ENCODE peak calls at places on chromosome 12, in nine cellular contexts. S is effector CD4-positive, alpha-beta T cell; B is PC-3; P is GM12865; E is cardiac fibroblast; Q is ecto neural progenitor cell; X is thoracic aorta; U is HTR-8/SVneo; Y is activated CD4-positive, alpha-beta T cell treated with anti-CD3 and anti-CD28 coated beads, Interleukin-2, amount 50 U/mL, for 1 hour. H is an unnamed sample.

GRCh38 chr12:93612719-93613228 is 40.3 kb downstream of the SOCS2 start:
- DNase-seq in S (no peak), B (no peak), P (no peak), E (no peak), Q (no peak), X (no peak), U (no peak), Y (no peak), H (no peak)

GRCh38 chr12:75724913-75725312 is 213.5 kb upstream of the KRR1 start:
- DNase-seq in S (no peak), B (peak), P (no peak), E (peak), Q (no peak), X (no peak), U (peak), Y (no peak), H (peak)

GRCh38 chr12:118979763-118980406 is 1.5 kb upstream of the SRRM4 start:
- DNase-seq in S (no peak), B (peak), P (peak), E (peak), Q (peak), X (no peak), U (peak), Y (no peak), H (no peak)

GRCh38 chr12:132772551-132772950 is 10.9 kb upstream of the ANKLE2 start:
- DNase-seq in S (no peak), B (no peak), P (peak), E (no peak), Q (no peak), X (no peak), U (no peak), Y (no peak), H (no peak)

GRCh38 chr12:30796508-30796780 is 41.7 kb upstream of the CAPRIN2 start:
- DNase-seq in S (no peak), B (peak), P (no peak), E (peak), Q (no peak), X (no peak), U (peak), Y (no peak), H (peak)

GRCh38 chr12:94458882-94459772 is 540 bp downstream of the CEP83 start:
- DNase-seq in S (no peak), B (peak), P (no peak), E (peak), Q (no peak), X (no peak), U (peak), Y (no peak), H (peak)

GRCh38 chr12:82958966-82959365 is 272.3 kb downstream of the TMTC2 start:
- DNase-seq in S (no peak), B (peak), P (no peak), E (no peak), Q (no peak), X (no peak), U (no peak), Y (no peak), H (no peak)

GRCh38 chr12:119710374-119710773 is 42.4 kb downstream of the PRKAB1 start:
- DNase-seq in S (no peak), B (peak), P (no peak), E (no peak), Q (no peak), X (no peak), U (no peak), Y (no peak), H (no peak)

GRCh38 chr12:68808388-68809189 is 612 bp downstream of the MDM2 start:
- DNase-seq in S (peak), B (peak), P (peak), E (peak), Q (peak), X (peak), U (peak), Y (peak), H (peak)

GRCh38 chr12:12081836-12082497 is 11.2 kb downstream of the BCL2L14 start:
- DNase-seq in S (no peak), B (peak), P (peak), E (peak), Q (peak), X (no peak), U (peak), Y (no peak), H (peak)

GRCh38 chr12:21825924-21826548 is 51.5 kb upstream of the KCNJ8 start:
- DNase-seq in S (no peak), B (no peak), P (no peak), E (no peak), Q (no peak), X (no peak), U (no peak), Y (no peak), H (no peak)

GRCh38 chr12:131132118-131132892 is 178.6 kb downstream of the ADGRD1 start:
- DNase-seq in S (peak), B (peak), P (peak), E (peak), Q (peak), X (no peak), U (peak), Y (peak), H (peak)

GRCh38 chr12:39431002-39431796 is 11.7 kb downstream of the KIF21A start:
- DNase-seq in S (no peak), B (no peak), P (no peak), E (no peak), Q (no peak), X (no peak), U (no peak), Y (no peak), H (no peak)

GRCh38 chr12:27965411-27965810 is 7.1 kb downstream of the PTHLH start:
- DNase-seq in S (no peak), B (peak), P (no peak), E (no peak), Q (no peak), X (no peak), U (no peak), Y (no peak), H (no peak)

GRCh38 chr12:114164354-114164753 is 198.2 kb upstream of the RBM19 start:
- DNase-seq in S (no peak), B (no peak), P (no peak), E (no peak), Q (no peak), X (no peak), U (no peak), Y (no peak), H (no peak)

GRCh38 chr12:52222692-52223091 is 10.4 kb upstream of the KRT7 start:
- DNase-seq in S (no peak), B (no peak), P (no peak), E (no peak), Q (no peak), X (no peak), U (no peak), Y (no peak), H (no peak)

GRCh38 chr12:74646831-74647230 is 109.2 kb downstream of the ATXN7L3B start:
- DNase-seq in S (no peak), B (peak), P (peak), E (peak), Q (no peak), X (no peak), U (no peak), Y (no peak), H (no peak)

GRCh38 chr12:54390176-54390667 is 5.7 kb upstream of the ZNF385A start:
- DNase-seq in S (no peak), B (no peak), P (no peak), E (no peak), Q (peak), X (no peak), U (no peak), Y (no peak), H (no peak)

GRCh38 chr12:54750-55535 is 11.6 kb upstream of the IQSEC3 start:
- DNase-seq in S (no peak), B (no peak), P (no peak), E (no peak), Q (peak), X (no peak), U (no peak), Y (no peak), H (no peak)

GRCh38 chr12:125944446-125944845 is 879.2 kb downstream of the AACS start:
- DNase-seq in S (no peak), B (peak), P (no peak), E (no peak), Q (no peak), X (no peak), U (no peak), Y (no peak), H (no peak)

GRCh38 chr12:12985817-12986408 is 14.2 kb downstream of the HEBP1 start:
- DNase-seq in S (no peak), B (peak), P (peak), E (peak), Q (peak), X (no peak), U (no peak), Y (no peak), H (peak)

GRCh38 chr12:50166776-50167025 is 468 bp downstream of the CERS5 start:
- DNase-seq in S (no peak), B (no peak), P (peak), E (no peak), Q (no peak), X (no peak), U (no peak), Y (no peak), H (no peak)

GRCh38 chr12:76470028-76470939 is 89.3 kb downstream of the OSBPL8 start:
- DNase-seq in S (no peak), B (peak), P (peak), E (peak), Q (no peak), X (peak), U (peak), Y (no peak), H (peak)

GRCh38 chr12:119841433-119842210 is 35.5 kb downstream of the CIT start:
- DNase-seq in S (no peak), B (no peak), P (no peak), E (no peak), Q (no peak), X (no peak), U (no peak), Y (no peak), H (peak)

GRCh38 chr12:90090929-90091651 is 382.5 kb upstream of the ATP2B1 start:
- DNase-seq in S (no peak), B (peak), P (no peak), E (peak), Q (peak), X (peak), U (peak), Y (no peak), H (peak)

H was measured in dermis microvascular lymphatic vessel endothelial cell.